ENCODE peak calls at places on chromosomes 2 and 18, in seven cellular contexts. K is stimulated activated naive CD8-positive, alpha-beta T cell treated with anti-CD3 and anti-CD28 coated beads, Interleukin-15, Interleukin-2, amounts not matched to agents 100 U/mL and 50 U/mL, for 24 hours; L is activated CD8-positive, alpha-beta memory T cell treated with anti-CD3 and anti-CD28 coated beads for 4 hours; I is OCI-LY7; G is M059J; X is NB4; N is mesenchymal stem cell. B is an unnamed sample.

GRCh38 chr2:220855296-220855695 is 716.8 kb downstream of the EPHA4 start:
- DNase-seq in K (no peak), L (no peak), I (no peak), G (peak; percentile 35), X (no peak), N (peak; percentile 64), B (no peak)

GRCh38 chr2:234839285-234839684 is 112.5 kb upstream of the SH3BP4 start:
- DNase-seq in K (no peak), L (no peak), I (no peak), G (peak; percentile 79), X (no peak), N (peak; percentile 51), B (no peak)

GRCh38 chr2:103139628-103140268 is 377.9 kb downstream of the TMEM182 start:
- DNase-seq in K (no peak), L (no peak), I (no peak), G (no peak), X (no peak), N (no peak), B (no peak)

GRCh38 chr2:24489942-24490673 is 946 bp upstream of the NCOA1 start:
- DNase-seq in K (no peak), L (no peak), I (no peak), G (peak; percentile 45), X (peak; percentile 40), N (peak; percentile 69), B (no peak)

GRCh38 chr18:2148823-2149222 is 422.5 kb downstream of the METTL4 start:
- DNase-seq in K (no peak), L (no peak), I (no peak), G (no peak), X (no peak), N (no peak), B (no peak)

GRCh38 chr2:195891081-195891480 is 177.6 kb downstream of the DNAH7 start:
- DNase-seq in K (no peak), L (no peak), I (no peak), G (no peak), X (no peak), N (no peak), B (no peak)

GRCh38 chr2:16007167-16007934 is 67.0 kb downstream of the MYCN start:
- DNase-seq in K (no peak), L (no peak), I (no peak), G (no peak), X (no peak), N (no peak), B (no peak)

GRCh38 chr2:113886479-113887383 is 3.2 kb upstream of the ACTR3 start:
- DNase-seq in K (peak; percentile 66), L (no peak), I (peak; percentile 89), G (peak; percentile 83), X (peak; percentile 97), N (peak; percentile 85), B (peak; percentile 89)

GRCh38 chr2:66472225-66472843 is 37.4 kb downstream of the MEIS1 start:
- DNase-seq in K (no peak), L (no peak), I (no peak), G (no peak), X (no peak), N (no peak), B (no peak)

GRCh38 chr18:10400534-10400933 is 53.9 kb upstream of the APCDD1 start:
- DNase-seq in K (no peak), L (no peak), I (no peak), G (no peak), X (peak; percentile 12), N (no peak), B (no peak)

GRCh38 chr2:237691908-237692600 is 64.7 kb downstream of the LRRFIP1 start:
- DNase-seq in K (peak; percentile 96), L (peak; percentile 88), I (peak; percentile 92), G (peak; percentile 77), X (peak; percentile 93), N (peak; percentile 91), B (peak; percentile 45)

GRCh38 chr2:218072002-218072401 is 2.9 kb downstream of the RUFY4 start:
- DNase-seq in K (no peak), L (no peak), I (no peak), G (no peak), X (no peak), N (no peak), B (no peak)

GRCh38 chr2:196635156-196635555 is 4.4 kb upstream of the CCDC150 start:
- DNase-seq in K (no peak), L (no peak), I (no peak), G (peak; percentile 18), X (no peak), N (no peak), B (no peak)

GRCh38 chr2:240672076-240672700 is 10.5 kb downstream of the AQP12B start:
- DNase-seq in K (no peak), L (no peak), I (no peak), G (no peak), X (no peak), N (no peak), B (no peak)